ENCODE peak calls at places on chromosomes 7 and 10, in eight cellular contexts. R is NCI-H1694 treated with DMSO at 0.1 percent for 48 hours; Y is RCC 7860; E is stimulated activated CD8-positive, alpha-beta memory T cell treated with anti-CD3 and anti-CD28 coated beads, Interleukin-4, amount 100 ng/mL, for 1 hour; J is esophagus squamous epithelium; O is activated effector memory CD4-positive, alpha-beta T cell treated with anti-CD3 and anti-CD28 coated beads, Interleukin-2, amount 50 U/mL, for 16 hours; A is T-helper 2 cell; F is HEK293T. M is an unnamed sample.
A peak's percentile ranks its signal among the peaks of the same experiment; 100 is the strongest.

GRCh38 chr7:69436944-69437343 is 161.3 kb upstream of the AUTS2 start:
- DNase-seq in R (no peak), A (no peak), O (no peak), E (no peak), F (no peak), Y (no peak), J (no peak), M (no peak)

GRCh38 chr7:98283127-98283886 is 1.8 kb downstream of the BRI3 start:
- DNase-seq in R (no peak), F (no peak), J (no peak), A (no peak), E (no peak), Y (peak; percentile 77), O (no peak), M (peak; percentile 76)

GRCh38 chr10:110081914-110082313 is 74.1 kb downstream of the ADD3 start:
- DNase-seq in Y (no peak), E (no peak), A (no peak), J (no peak), F (no peak), O (no peak), R (no peak), M (no peak)

GRCh38 chr10:98919899-98920298 is 315.8 kb downstream of the HPSE2 start:
- DNase-seq in F (no peak), E (no peak), R (no peak), O (no peak), Y (no peak), J (no peak), A (no peak), M (no peak)

GRCh38 chr7:149473251-149473650 is 12.4 kb upstream of the ZNF777 start:
- DNase-seq in J (no peak), R (no peak), A (no peak), Y (no peak), E (no peak), O (no peak), F (no peak), M (no peak)

GRCh38 chr10:13871698-13872280 is 285.0 kb downstream of the PRPF18 start:
- DNase-seq in Y (no peak), R (no peak), J (no peak), A (no peak), F (no peak), E (no peak), O (no peak), M (no peak)

GRCh38 chr10:119608316-119609155 is 11.8 kb upstream of the TIAL1 start:
- DNase-seq in E (no peak), F (peak; percentile 63), O (peak; percentile 71), Y (peak; percentile 13), R (no peak), A (no peak), J (no peak), M (no peak)

GRCh38 chr7:108286290-108286904 is 156.2 kb upstream of the LAMB4 start:
- DNase-seq in J (no peak), R (no peak), O (no peak), E (no peak), A (no peak), Y (no peak), F (no peak), M (no peak)

GRCh38 chr7:98329100-98329871 is 47.8 kb downstream of the BRI3 start:
- DNase-seq in F (no peak), Y (peak; percentile 49), E (no peak), O (no peak), R (no peak), A (no peak), J (no peak), M (no peak)

GRCh38 chr7:156612930-156613329 is 27.6 kb upstream of the RNF32 start:
- DNase-seq in J (no peak), A (peak; percentile 58), F (no peak), E (peak; percentile 59), O (peak; percentile 90), R (no peak), Y (no peak), M (no peak)